ENCODE peak calls at places on chromosomes 12 and 14, in six cellular contexts. Y is left ventricle myocardium inferior; E is colonic mucosa; G is Panc1; H is lower lobe of right lung; C is CD4-positive, alpha-beta memory T cell. V is an unnamed sample.

GRCh38 chr12:54958048-54958658 is 26.4 kb downstream of the TESPA1 start:
- DNase-seq in Y (no peak), H (no peak), E (peak; percentile 55), G (peak; percentile 64), C (peak; percentile 61), V (peak; percentile 67)

GRCh38 chr14:42374332-42374731 is 767.7 kb downstream of the LRFN5 start:
- DNase-seq in G (no peak), Y (no peak), E (no peak), H (no peak), C (no peak), V (no peak)

GRCh38 chr12:52849511-52849910 is 717 bp upstream of the KRT78 start:
- DNase-seq in C (no peak), H (no peak), E (no peak), Y (no peak), G (no peak), V (no peak)

GRCh38 chr14:69299286-69300035 is 39.5 kb downstream of the GALNT16 start:
- DNase-seq in H (no peak), G (no peak), E (no peak), Y (no peak), C (no peak), V (peak; percentile 38)

GRCh38 chr14:68506021-68506644 is 286.7 kb downstream of the ZFP36L1 start:
- DNase-seq in C (peak; percentile 9), G (no peak), Y (no peak), E (no peak), H (no peak), V (peak; percentile 32)

GRCh38 chr12:57632369-57632897 is 568 bp downstream of the B4GALNT1 start:
- DNase-seq in G (no peak), H (no peak), E (no peak), C (no peak), Y (no peak), V (no peak)

GRCh38 chr12:131345521-131346436 is 365.1 kb upstream of the SFSWAP start:
- DNase-seq in E (no peak), Y (no peak), G (no peak), C (no peak), H (no peak), V (no peak)

GRCh38 chr14:103033744-103034143 is 23.6 kb downstream of the CDC42BPB start:
- DNase-seq in Y (no peak), C (no peak), H (no peak), E (peak; percentile 75), G (no peak), V (no peak)

GRCh38 chr12:10497602-10498001 is 8.1 kb upstream of the EIF2S3B start:
- DNase-seq in H (no peak), Y (no peak), E (no peak), C (no peak), G (no peak), V (no peak)

GRCh38 chr12:49296034-49296835 is 1.3 kb downstream of the PRPH start:
- DNase-seq in G (no peak), C (peak; percentile 61), Y (no peak), E (peak; percentile 73), H (peak; percentile 68), V (peak; percentile 69)

GRCh38 chr14:31261523-31261858 is 53.9 kb upstream of the HECTD1 start:
- DNase-seq in C (no peak), G (no peak), H (no peak), E (no peak), Y (no peak), V (no peak)

GRCh38 chr14:93114713-93115068 is 1.0 kb downstream of the ITPK1 start:
- DNase-seq in E (peak; percentile 51), C (no peak), Y (peak; percentile 32), G (no peak), H (peak; percentile 59), V (peak; percentile 32)
- H3K27ac ChIP-seq in E (peak overlapping the region; percentile 93), C (peak overlapping the region; percentile 64), Y (peak overlapping the region; percentile 99), G (no peak overlapping the region), H (peak overlapping the region; percentile 94), V (peak overlapping the region; percentile 3)

GRCh38 chr14:65110525-65110924 is 8.2 kb upstream of the MAX start:
- DNase-seq in C (no peak), H (no peak), E (no peak), Y (no peak), G (no peak), V (no peak)

GRCh38 chr14:65109357-65109756 is 7.0 kb upstream of the MAX start:
- DNase-seq in H (no peak), E (no peak), Y (no peak), C (no peak), G (no peak), V (no peak)

GRCh38 chr14:65104791-65105190 is 2.5 kb upstream of the MAX start:
- DNase-seq in Y (no peak), C (no peak), E (peak; percentile 44), H (no peak), G (no peak), V (no peak)

GRCh38 chr14:65106316-65106715 is 4.0 kb upstream of the MAX start:
- DNase-seq in C (no peak), E (no peak), Y (no peak), H (no peak), G (no peak), V (no peak)

DNA sequence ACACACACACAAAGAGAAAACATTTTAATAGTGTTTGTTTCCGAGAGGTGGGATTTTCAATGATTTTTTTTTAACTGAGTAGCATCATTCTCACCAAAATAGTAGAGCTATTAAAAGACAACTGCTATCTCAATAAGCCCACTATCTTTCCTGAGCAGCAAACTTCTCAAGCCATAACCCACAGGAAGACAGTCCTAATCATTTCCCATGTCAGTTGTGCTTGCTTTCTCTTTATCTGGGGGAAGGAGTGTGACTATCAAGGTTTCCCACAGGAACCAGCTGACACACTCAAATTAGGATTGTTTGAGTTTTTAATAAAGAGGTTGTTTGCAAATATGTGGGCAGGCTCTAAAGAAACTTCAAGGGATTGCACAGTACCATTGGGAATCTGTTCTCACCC is 4.9 kb upstream of the MAX start:
- DNase-seq in G (no peak), Y (no peak), H (no peak), E (no peak), C (no peak), V (no peak)
- H3K27ac ChIP-seq in G (no peak overlapping the region), Y (no peak overlapping the region), H (no peak overlapping the region), E (no peak overlapping the region), C (no peak overlapping the region), V (no peak overlapping the region)

GRCh38 chr14:51395361-51395849 is 155.4 kb downstream of the TMX1 start:
- DNase-seq in G (no peak), E (no peak), C (no peak), Y (peak; percentile 65), H (peak; percentile 47), V (no peak)
- H3K27ac ChIP-seq in G (peak overlapping the region; percentile 69), E (peak overlapping the region; percentile 26), C (no peak overlapping the region), Y (peak overlapping the region; percentile 77), H (peak overlapping the region; percentile 62), V (no peak overlapping the region)

GRCh38 chr14:25046301-25046943 is 3.5 kb downstream of the STXBP6 start:
- DNase-seq in C (no peak), H (no peak), Y (no peak), G (no peak), E (no peak), V (no peak)
- H3K27ac ChIP-seq in C (no peak overlapping the region), H (peak overlapping the region; percentile 33), Y (peak overlapping the region; percentile 96), G (no peak overlapping the region), E (no peak overlapping the region), V (no peak overlapping the region)

DNA sequence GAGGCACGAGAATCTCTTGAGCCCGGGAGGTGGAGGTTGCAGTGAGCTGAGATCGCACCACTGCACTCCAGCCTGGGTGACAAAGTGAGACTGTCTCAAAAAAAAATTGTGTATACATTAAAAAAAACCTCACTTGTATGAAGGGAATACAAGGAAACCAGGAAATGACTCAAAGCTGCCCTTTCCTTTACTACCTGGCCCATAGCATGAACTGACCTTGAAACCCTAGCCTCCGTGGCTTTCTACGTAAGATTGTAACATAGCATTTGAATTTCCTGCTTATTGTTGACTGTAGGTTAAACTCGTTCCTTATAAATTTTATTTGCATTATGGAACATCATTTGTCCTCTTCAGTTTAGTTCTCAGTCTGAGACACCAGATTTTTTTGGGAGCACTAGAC is 9.1 kb upstream of the DDX47 start:
- DNase-seq in Y (no peak), H (no peak), C (no peak), G (no peak), E (peak; percentile 67), V (no peak)
- H3K27ac ChIP-seq in Y (peak overlapping the region; percentile 24), H (no peak overlapping the region), C (no peak overlapping the region), G (peak overlapping the region; percentile 75), E (peak overlapping the region; percentile 87), V (no peak overlapping the region)

GRCh38 chr14:90253826-90254225 is 2.5 kb upstream of the PSMC1 start:
- DNase-seq in G (no peak), E (no peak), Y (no peak), C (no peak), H (no peak), V (peak; percentile 66)
- H3K27ac ChIP-seq in G (no peak overlapping the region), E (no peak overlapping the region), Y (no peak overlapping the region), C (no peak overlapping the region), H (no peak overlapping the region), V (peak overlapping the region; percentile 40)

DNA sequence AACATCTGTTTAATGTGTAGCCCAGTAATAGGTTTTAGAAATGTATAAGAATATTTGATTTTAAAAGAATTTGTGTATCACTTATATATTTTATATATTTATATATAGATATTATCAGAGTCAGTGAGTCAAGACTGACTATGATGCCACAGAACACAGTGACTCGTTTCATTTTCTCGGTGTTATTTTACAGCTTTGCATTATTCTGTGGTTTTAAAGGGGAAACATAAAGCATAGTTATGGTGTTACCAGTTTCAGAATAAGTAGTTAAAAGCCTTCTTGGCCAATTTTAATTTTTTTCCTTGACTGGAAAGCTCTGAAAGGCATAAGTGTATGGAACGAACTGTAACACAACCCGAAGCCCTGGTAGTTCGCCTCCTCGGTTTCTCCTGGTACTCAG is 91.0 kb downstream of the GRIP1 start:
- DNase-seq in C (no peak), Y (no peak), E (no peak), G (no peak), H (no peak), V (no peak)
- H3K27ac ChIP-seq in C (no peak overlapping the region), Y (no peak overlapping the region), E (no peak overlapping the region), G (no peak overlapping the region), H (no peak overlapping the region), V (no peak overlapping the region)

GRCh38 chr12:65640489-65640901 is 183.8 kb upstream of the HMGA2 start:
- DNase-seq in H (no peak), E (no peak), G (no peak), C (no peak), Y (no peak), V (no peak)
- H3K27ac ChIP-seq in H (no peak overlapping the region), E (no peak overlapping the region), G (no peak overlapping the region), C (no peak overlapping the region), Y (no peak overlapping the region), V (no peak overlapping the region)

GRCh38 chr14:64509036-64509435 is 4.5 kb downstream of the ZBTB1 start:
- DNase-seq in G (no peak), C (no peak), Y (no peak), H (no peak), E (peak; percentile 40), V (no peak)
- H3K27ac ChIP-seq in G (peak overlapping the region; percentile 57), C (peak overlapping the region; percentile 47), Y (no peak overlapping the region), H (no peak overlapping the region), E (no peak overlapping the region), V (no peak overlapping the region)